ENCODE peak calls at places on chromosomes 4 and X, in four cellular contexts. J is A549, A is HepG2, S is GM12878. E is an unnamed sample.

GRCh38 chr4:2924765-2925301 is 38.4 kb downstream of the NOP14 start:
- DNase-seq in J (no peak), A (no peak), S (no peak), E (no peak)

GRCh38 chr4:11323771-11324170 is 104.9 kb downstream of the HS3ST1 start:
- DNase-seq in J (no peak), A (no peak), S (no peak), E (no peak)

GRCh38 chr4:168150651-168151050 is 58.3 kb downstream of the ANXA10 start:
- DNase-seq in J (no peak), A (no peak), S (no peak), E (no peak)

GRCh38 chrX:22300130-22300529 is 27.4 kb downstream of the CBLL2 start:
- DNase-seq in J (peak; percentile 5), A (no peak), S (no peak), E (no peak)

GRCh38 chr4:5808081-5808741 is 84.7 kb downstream of the CRMP1 start:
- DNase-seq in J (no peak), A (no peak), S (no peak), E (no peak)

GRCh38 chrX:103464071-103464773 is 55.1 kb downstream of the RAB40A start:
- DNase-seq in J (peak; percentile 54), A (peak; percentile 10), S (no peak), E (peak; percentile 34)

GRCh38 chr4:77376788-77377460 is 219.9 kb downstream of the CCNG2 start:
- DNase-seq in J (no peak), A (no peak), S (no peak), E (no peak)

GRCh38 chrX:129665916-129666644 is 11.3 kb upstream of the APLN start:
- DNase-seq in J (peak; percentile 67), A (no peak), S (no peak), E (no peak)

GRCh38 chrX:7146703-7147430 is 645 bp upstream of the STS start:
- DNase-seq in J (peak; percentile 35), A (no peak), S (no peak), E (peak; percentile 42)

GRCh38 chr4:3816983-3817382 is 50.8 kb downstream of the ADRA2C start:
- DNase-seq in J (no peak), A (no peak), S (no peak), E (no peak)

GRCh38 chr4:28921886-28922285 is 1798.3 kb upstream of the PCDH7 start:
- DNase-seq in J (no peak), A (no peak), S (no peak), E (no peak)

GRCh38 chrX:11533211-11533651 is 132.5 kb downstream of the ARHGAP6 start:
- DNase-seq in J (peak; percentile 83), A (peak; percentile 68), S (peak; percentile 61), E (peak; percentile 56)

GRCh38 chr4:163087805-163088204 is 78.9 kb downstream of the NAF1 start:
- DNase-seq in J (no peak), A (no peak), S (no peak), E (no peak)

GRCh38 chr4:29423836-29424721 is 1296.1 kb upstream of the PCDH7 start:
- DNase-seq in J (peak; percentile 42), A (no peak), S (no peak), E (no peak)

GRCh38 chrX:40644821-40645358 is 2.5 kb downstream of the CXorf38 start:
- DNase-seq in J (peak; percentile 6), A (peak; percentile 5), S (peak; percentile 68), E (peak; percentile 50)

GRCh38 chrX:40646489-40647306 is 663 bp downstream of the CXorf38 start:
- DNase-seq in J (peak; percentile 10), A (no peak), S (no peak), E (peak; percentile 48)

GRCh38 chrX:40647307-40648197 is at the start of gene CXorf38:
- DNase-seq in J (peak; percentile 91), A (peak; percentile 69), S (peak; percentile 68), E (peak; percentile 96)

GRCh38 chrX:40644175-40644574 is 3.2 kb downstream of the CXorf38 start:
- DNase-seq in J (no peak), A (no peak), S (no peak), E (peak; percentile 6)
- TF ChIP-seq HDAC2 in J (no peak), A (no peak), S (no peak), E (no peak)

GRCh38 chr4:103718993-103719319 is 829 bp downstream of the TACR3 start:
- DNase-seq in J (peak; percentile 11), A (no peak), S (no peak), E (no peak)

GRCh38 chr4:103720661-103721060 is 876 bp upstream of the TACR3 start:
- DNase-seq in J (no peak), A (no peak), S (no peak), E (no peak)

GRCh38 chr4:103719320-103720204 is at the start of gene TACR3:
- DNase-seq in J (no peak), A (no peak), S (no peak), E (no peak)

GRCh38 chr4:103721251-103721650 is 1.5 kb upstream of the TACR3 start:
- DNase-seq in J (no peak), A (no peak), S (no peak), E (no peak)
- TF ChIP-seq POLR2AphosphoS2 in J (no peak), A (no peak), S (no peak), E (no peak)

GRCh38 chr4:54062392-54062791 is 2.0 kb downstream of the CHIC2 start:
- DNase-seq in J (no peak), A (no peak), S (no peak), E (no peak)

GRCh38 chr4:54064317-54065275 is at the start of gene CHIC2:
- DNase-seq in J (peak; percentile 90), A (peak; percentile 85), S (peak; percentile 63), E (peak; percentile 91)

GRCh38 chr4:54063737-54064316 is 578 bp downstream of the CHIC2 start:
- DNase-seq in J (peak; percentile 22), A (peak; percentile 24), S (no peak), E (peak; percentile 33)

GRCh38 chr4:54061873-54062272 is 2.5 kb downstream of the CHIC2 start:
- DNase-seq in J (no peak), A (no peak), S (no peak), E (no peak)

DNA sequence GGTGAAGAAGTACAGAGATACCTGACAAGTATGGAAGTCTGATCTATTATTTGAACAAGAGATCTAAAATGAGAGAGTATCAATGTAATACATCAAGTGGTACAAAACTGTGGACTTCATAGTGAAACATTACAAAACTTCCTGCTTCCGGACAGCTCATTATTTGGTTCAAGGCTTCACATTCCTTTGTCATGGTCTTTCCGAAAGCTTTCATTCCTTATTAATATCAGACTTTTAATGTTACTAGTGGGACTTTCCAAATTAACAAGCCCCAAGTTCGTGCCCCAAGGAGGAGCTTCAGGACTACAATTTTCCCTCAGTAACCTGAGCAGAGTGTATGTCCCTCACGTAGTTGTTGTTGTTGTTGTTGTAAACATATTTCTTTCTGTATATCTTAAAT is 1.2 kb downstream of the CHIC2 start:
- DNase-seq in J (no peak), A (peak; percentile 52), S (no peak), E (no peak)
- TF ChIP-seq HDAC2 in J (no peak), A (no peak), S (no peak), E (no peak)

DNA sequence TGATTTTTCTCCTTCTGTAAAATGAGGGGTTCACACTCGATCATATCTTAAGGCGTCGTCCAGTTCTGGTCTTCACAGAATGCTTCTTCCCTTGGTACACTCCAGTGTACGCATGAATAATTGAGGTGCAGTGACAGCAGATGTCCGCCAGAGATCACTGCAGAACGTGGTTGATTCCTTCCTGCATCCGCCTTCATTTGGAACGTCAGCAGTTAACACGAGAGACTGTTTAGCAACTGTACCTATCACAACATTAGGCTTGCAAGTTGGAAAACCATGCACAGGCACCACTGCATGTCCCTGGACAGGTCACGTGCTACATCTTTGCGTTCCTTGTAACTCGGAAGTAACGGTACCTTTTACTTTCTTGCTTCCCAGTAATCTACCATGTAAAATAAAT is 66.0 kb upstream of the GEMIN8 start:
- DNase-seq in J (peak; percentile 41), A (peak; percentile 47), S (peak; percentile 4), E (peak; percentile 65)
- TF ChIP-seq POLR2AphosphoS2 in J (no peak), A (no peak), S (no peak), E (no peak)

GRCh38 chr4:145842224-145842887 is 96.3 kb downstream of the ZNF827 start:
- DNase-seq in J (no peak), A (no peak), S (no peak), E (no peak)

GRCh38 chr4:145845118-145845517 is 93.5 kb downstream of the ZNF827 start:
- DNase-seq in J (no peak), A (no peak), S (no peak), E (no peak)

GRCh38 chr4:145843651-145844050 is 95.0 kb downstream of the ZNF827 start:
- DNase-seq in J (no peak), A (no peak), S (no peak), E (no peak)

GRCh38 chr4:145840801-145841200 is 97.8 kb downstream of the ZNF827 start:
- DNase-seq in J (no peak), A (no peak), S (no peak), E (no peak)

GRCh38 chr4:145843148-145843547 is 95.5 kb downstream of the ZNF827 start:
- DNase-seq in J (no peak), A (no peak), S (no peak), E (no peak)
- TF ChIP-seq HDAC2 in J (no peak), A (no peak), S (no peak), E (no peak)

GRCh38 chr4:6852582-6852981 is 57.0 kb upstream of the TBC1D14 start:
- DNase-seq in J (no peak), A (no peak), S (no peak), E (no peak)
- TF ChIP-seq POLR2AphosphoS2 in J (no peak), A (no peak), S (no peak), E (no peak)

E was measured in K562.